ENCODE peak calls at places on chromosome 3, in five cellular contexts. B, I, X, Z and K are unnamed samples.
A peak's percentile ranks its signal among the peaks of the same experiment; 100 is the strongest.

GRCh38 chr3:36907911-36908646 is 36.8 kb downstream of the TRANK1 start:
- DNase-seq in Z (peak; percentile 33), B (peak; percentile 51), X (peak; percentile 40), I (peak; percentile 57), K (no peak)

GRCh38 chr3:102687851-102688555 is 253.2 kb downstream of the ZPLD1 start:
- DNase-seq in B (no peak), Z (no peak), X (no peak), I (no peak), K (no peak)

GRCh38 chr3:193377591-193377990 is 962 bp downstream of the ATP13A5 start:
- DNase-seq in I (no peak), X (no peak), Z (no peak), B (no peak), K (no peak)

GRCh38 chr3:179694731-179695130 is 41.9 kb downstream of the USP13 start:
- DNase-seq in Z (no peak), I (no peak), X (no peak), B (no peak), K (no peak)

GRCh38 chr3:196339493-196340254 is 1.5 kb upstream of the TM4SF19 start:
- DNase-seq in B (no peak), I (peak; percentile 64), Z (no peak), X (no peak), K (no peak)

GRCh38 chr3:182478369-182478768 is 314.9 kb upstream of the ATP11B start:
- DNase-seq in B (no peak), X (no peak), Z (no peak), I (no peak), K (no peak)

GRCh38 chr3:196378442-196378841 is 40.3 kb upstream of the TM4SF19 start:
- DNase-seq in X (no peak), Z (no peak), I (no peak), B (no peak), K (no peak)

GRCh38 chr3:193190387-193190786 is 50.6 kb upstream of the PLAAT1 start:
- DNase-seq in Z (no peak), I (peak; percentile 6), X (no peak), B (no peak), K (no peak)

GRCh38 chr3:133591271-133591742 is 17.8 kb downstream of the CDV3 start:
- DNase-seq in X (no peak), I (peak; percentile 66), Z (no peak), B (no peak), K (no peak)

GRCh38 chr3:9915252-9916141 is 1.4 kb upstream of the IL17RC start:
- DNase-seq in B (no peak), X (peak; percentile 78), I (peak; percentile 41), Z (peak; percentile 77), K (peak; percentile 81)

GRCh38 chr3:29057326-29057725 is 223.5 kb upstream of the RBMS3 start:
- DNase-seq in B (no peak), Z (no peak), I (peak; percentile 83), X (no peak), K (no peak)

GRCh38 chr3:82080792-82081191 is 319.3 kb upstream of the GBE1 start:
- DNase-seq in X (no peak), B (no peak), I (no peak), Z (no peak), K (no peak)

GRCh38 chr3:10435850-10436249 is 69.5 kb downstream of the ATP2B2 start:
- DNase-seq in B (no peak), I (no peak), Z (no peak), X (no peak), K (no peak)

GRCh38 chr3:9088431-9089353 is 125.4 kb upstream of the RAD18 start:
- DNase-seq in I (peak; percentile 39), X (no peak), Z (no peak), B (no peak), K (no peak)

GRCh38 chr3:13172644-13173013 is 99.4 kb upstream of the IQSEC1 start:
- DNase-seq in X (no peak), Z (no peak), B (no peak), I (no peak), K (no peak)

GRCh38 chr3:58120075-58120812 is 90.5 kb downstream of the DNASE1L3 start:
- DNase-seq in B (peak; percentile 93), X (peak; percentile 32), Z (no peak), I (no peak), K (no peak)

GRCh38 chr3:42600958-42601675 is 631 bp downstream of the NKTR start:
- DNase-seq in B (no peak), X (peak; percentile 68), I (peak; percentile 67), Z (no peak), K (no peak)

GRCh38 chr3:5068531-5068930 is 53.6 kb upstream of the ARL8B start:
- DNase-seq in Z (no peak), X (no peak), B (no peak), I (no peak), K (no peak)

GRCh38 chr3:178140491-178140890 is 395.7 kb upstream of the KCNMB2 start:
- DNase-seq in Z (no peak), I (peak; percentile 27), X (no peak), B (no peak), K (no peak)

GRCh38 chr3:189258261-189258660 is 86.5 kb downstream of the TPRG1 start:
- DNase-seq in X (no peak), B (no peak), I (no peak), Z (no peak), K (no peak)

GRCh38 chr3:4834403-4834866 is 144.8 kb upstream of the BHLHE40 start:
- DNase-seq in I (peak; percentile 73), B (no peak), X (no peak), Z (no peak), K (no peak)

GRCh38 chr3:183779896-183780450 is 45.4 kb downstream of the MAP6D1 start:
- DNase-seq in I (peak; percentile 20), B (no peak), X (no peak), Z (no peak), K (no peak)

GRCh38 chr3:122004123-122004522 is 17.9 kb downstream of the ILDR1 start:
- DNase-seq in I (no peak), B (no peak), Z (no peak), X (no peak), K (no peak)

GRCh38 chr3:54882114-54882833 is 45.6 kb downstream of the LRTM1 start:
- DNase-seq in I (peak; percentile 98), Z (no peak), X (no peak), B (no peak), K (no peak)

GRCh38 chr3:172708905-172709775 is 1.7 kb downstream of the NCEH1 start:
- DNase-seq in I (no peak), Z (no peak), X (no peak), B (no peak), K (no peak)

GRCh38 chr3:188270423-188270972 is 116.5 kb downstream of the LPP start:
- DNase-seq in X (peak; percentile 59), B (no peak), I (peak; percentile 97), Z (no peak), K (no peak)

GRCh38 chr3:152229692-152230091 is 39.0 kb upstream of the MBNL1 start:
- DNase-seq in I (no peak), B (no peak), X (no peak), Z (no peak), K (no peak)

GRCh38 chr3:14810070-14810732 is 8.6 kb upstream of the FGD5 start:
- DNase-seq in I (no peak), Z (peak; percentile 59), X (no peak), B (no peak), K (no peak)

GRCh38 chr3:49343163-49343562 is 3.3 kb upstream of the USP4 start:
- DNase-seq in Z (no peak), B (no peak), I (no peak), X (no peak), K (no peak)

DNA sequence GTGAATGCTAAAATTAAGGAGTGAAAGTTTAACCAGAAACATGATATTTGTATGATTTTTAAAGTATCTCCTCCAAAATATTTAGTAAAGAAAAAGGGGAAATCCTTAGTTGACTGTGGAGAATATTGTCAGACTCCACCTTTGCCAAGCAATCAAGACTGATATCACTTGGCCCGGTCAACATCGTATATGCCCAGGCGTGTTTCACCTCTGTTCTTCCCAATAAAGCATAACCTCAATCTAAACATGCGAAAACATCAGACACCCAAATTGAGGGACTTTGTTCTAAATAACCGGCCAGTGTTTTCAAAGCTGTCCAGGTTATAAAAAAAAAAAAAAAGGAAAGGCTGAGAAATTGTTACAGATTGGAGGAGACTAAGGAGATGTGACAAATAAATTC is 54.2 kb upstream of the PPP4R2 start:
- DNase-seq in I (no peak), Z (no peak), B (no peak), X (no peak), K (no peak)
- TF ChIP-seq CTCF in I (no peak), Z (no peak), B (no peak), X (no peak), K (no peak)

GRCh38 chr3:72044231-72044935 is 259.4 kb upstream of the PROK2 start:
- DNase-seq in Z (no peak), X (no peak), I (peak; percentile 31), B (no peak), K (no peak)

GRCh38 chr3:72042397-72043211 is 257.7 kb upstream of the PROK2 start:
- DNase-seq in X (no peak), I (peak; percentile 93), B (no peak), Z (no peak), K (no peak)

GRCh38 chr3:72043212-72044133 is 258.5 kb upstream of the PROK2 start:
- DNase-seq in B (no peak), X (no peak), I (no peak), Z (no peak), K (no peak)

GRCh38 chr3:72039677-72040076 is 254.7 kb upstream of the PROK2 start:
- DNase-seq in B (no peak), X (no peak), I (no peak), Z (no peak), K (no peak)

GRCh38 chr3:72041531-72041930 is 256.6 kb upstream of the PROK2 start:
- DNase-seq in I (no peak), B (no peak), X (peak; percentile 37), Z (no peak), K (no peak)
- TF ChIP-seq CTCF in I (no peak), B (peak; percentile 11), X (no peak), Z (no peak), K (no peak)

DNA sequence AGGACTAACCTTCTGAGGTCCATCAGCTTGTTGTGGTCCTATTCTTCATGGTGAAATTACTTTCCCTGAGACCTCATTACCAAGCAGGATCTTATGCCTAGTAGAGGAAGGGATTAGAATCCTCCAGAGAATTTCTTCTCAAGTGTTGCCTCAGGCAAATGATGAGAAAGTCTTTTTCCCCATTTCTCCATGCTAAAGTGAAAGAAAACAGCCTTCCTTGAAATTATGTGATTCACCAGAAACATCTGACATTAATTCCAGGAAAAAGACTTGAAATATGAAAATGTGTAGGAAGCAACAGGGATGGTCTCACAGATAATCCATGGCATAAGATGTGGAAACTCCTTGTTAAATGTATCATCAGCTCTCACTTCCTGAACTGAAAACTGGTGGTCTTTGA is 17.9 kb upstream of the ABI3BP start:
- DNase-seq in B (no peak), I (no peak), Z (no peak), X (no peak), K (no peak)
- TF ChIP-seq CTCF in B (no peak), I (no peak), Z (no peak), X (no peak), K (no peak)

GRCh38 chr3:46897031-46897430 is 19.5 kb downstream of the PTH1R start:
- DNase-seq in Z (no peak), X (no peak), I (no peak), B (no peak), K (no peak)

GRCh38 chr3:46899151-46900006 is 21.9 kb downstream of the PTH1R start:
- DNase-seq in Z (no peak), X (no peak), I (no peak), B (no peak), K (no peak)

GRCh38 chr3:46898321-46899150 is 21.0 kb downstream of the PTH1R start:
- DNase-seq in X (no peak), I (no peak), Z (no peak), B (no peak), K (no peak)

GRCh38 chr3:46896386-46896785 is 18.9 kb downstream of the PTH1R start:
- DNase-seq in Z (no peak), X (no peak), I (no peak), B (no peak), K (no peak)

GRCh38 chr3:46897829-46898320 is 20.4 kb downstream of the PTH1R start:
- DNase-seq in Z (no peak), X (no peak), I (no peak), B (no peak), K (no peak)
- TF ChIP-seq CTCF in Z (no peak), X (no peak), I (no peak), B (no peak), K (no peak)